ENCODE peak calls at places on chromosomes 16 and 17, in four cellular contexts. H is stimulated activated CD4-positive, alpha-beta T cell treated with anti-CD3 and anti-CD28 coated beads, Interleukin-2, amount 100 ng/mL, for 48 hours; V is left ventricle myocardium inferior; G is mucosa of descending colon. W is an unnamed sample.

GRCh38 chr16:27699540-27699939 is 149.6 kb downstream of the KATNIP start:
- DNase-seq in G (no peak), H (no peak), V (no peak), W (peak; percentile 6)

GRCh38 chr17:46791531-46791930 is 27.0 kb downstream of the WNT3 start:
- DNase-seq in V (no peak), G (no peak), H (no peak), W (no peak)

GRCh38 chr16:72291531-72291981 is 119.6 kb upstream of the PMFBP1 start:
- DNase-seq in V (no peak), G (no peak), H (no peak), W (peak; percentile 96)

GRCh38 chr16:14104066-14104465 is 32.9 kb downstream of the MRTFB start:
- DNase-seq in V (no peak), H (no peak), G (no peak), W (no peak)

GRCh38 chr16:3317315-3317999 is 12.2 kb downstream of the ZNF75A start:
- DNase-seq in G (no peak), H (no peak), V (no peak), W (peak; percentile 8)

GRCh38 chr16:84839956-84840355 is 20.2 kb downstream of the CRISPLD2 start:
- DNase-seq in G (no peak), V (no peak), H (no peak), W (peak; percentile 96)

GRCh38 chr16:3780570-3780969 is 63.2 kb upstream of the TRAP1 start:
- DNase-seq in G (no peak), V (no peak), H (no peak), W (peak; percentile 13)

GRCh38 chr16:67396159-67396774 is 3.0 kb upstream of the TPPP3 start:
- DNase-seq in G (peak; percentile 94), V (peak; percentile 79), H (no peak), W (peak; percentile 87)

GRCh38 chr17:48612854-48613691 is 2.0 kb downstream of the HOXB8 start:
- DNase-seq in V (no peak), H (no peak), G (peak; percentile 72), W (peak; percentile 57)

GRCh38 chr17:59796138-59796537 is 88.7 kb downstream of the VMP1 start:
- DNase-seq in G (no peak), V (no peak), H (no peak), W (no peak)

GRCh38 chr17:65594585-65594940 is 33.1 kb upstream of the AXIN2 start:
- DNase-seq in V (no peak), G (no peak), H (no peak), W (peak; percentile 46)

GRCh38 chr17:81090361-81091133 is 55.6 kb downstream of the BAIAP2 start:
- DNase-seq in V (peak; percentile 62), G (peak; percentile 71), H (peak; percentile 25), W (peak; percentile 30)

GRCh38 chr17:58326609-58327341 is 1.8 kb downstream of the TSPOAP1 start:
- DNase-seq in V (no peak), H (no peak), G (peak; percentile 23), W (no peak)

GRCh38 chr17:47694018-47694817 is at the start of gene TBKBP1:
- DNase-seq in V (peak; percentile 47), G (peak; percentile 62), H (no peak), W (peak; percentile 53)

GRCh38 chr17:82221341-82221902 is 7.4 kb upstream of the SLC16A3 start:
- DNase-seq in V (no peak), H (no peak), G (no peak), W (no peak)

GRCh38 chr17:73950515-73950914 is 253.0 kb upstream of the RPL38 start:
- DNase-seq in V (no peak), H (no peak), G (no peak), W (no peak)

GRCh38 chr17:79931517-79932309 is 92.5 kb upstream of the CBX4 start:
- DNase-seq in G (peak; percentile 70), H (no peak), V (no peak), W (peak; percentile 30)

GRCh38 chr17:17347956-17348871 is 45.0 kb downstream of the NT5M start:
- DNase-seq in V (no peak), H (no peak), G (no peak), W (no peak)

GRCh38 chr17:1559047-1559742 is 3.4 kb downstream of the PITPNA start:
- DNase-seq in G (no peak), V (no peak), H (no peak), W (no peak)

GRCh38 chr17:22453181-22453580 is 760.9 kb downstream of the KCNJ18 start:
- DNase-seq in H (no peak), V (no peak), G (no peak), W (no peak)

GRCh38 chr17:46197526-46197925 is 4.3 kb upstream of the KANSL1 start:
- DNase-seq in V (no peak), G (no peak), H (no peak), W (no peak)

GRCh38 chr17:83199500-83200201 is 120.2 kb downstream of the METRNL start:
- DNase-seq in H (peak; percentile 65), G (peak; percentile 54), V (peak; percentile 57), W (peak; percentile 80)

GRCh38 chr17:52297230-52298010 is 138.9 kb upstream of the CA10 start:
- DNase-seq in G (no peak), V (no peak), H (no peak), W (peak; percentile 37)

GRCh38 chr16:64392456-64392855 is 729.4 kb downstream of the CDH11 start:
- DNase-seq in V (no peak), G (no peak), H (no peak), W (no peak)

GRCh38 chr17:31136319-31136718 is 41.5 kb downstream of the NF1 start:
- DNase-seq in V (no peak), G (no peak), H (no peak), W (no peak)

GRCh38 chr17:42706732-42707131 is 24.4 kb downstream of the CNTNAP1 start:
- DNase-seq in H (peak; percentile 29), V (no peak), G (no peak), W (no peak)